ENCODE peak calls at places on chromosomes 6 and 20, in four cellular contexts. R is spleen, T is Peyer's patch, Z is uterus. Q is an unnamed sample. For H3K27me3, the result is how much of the 10 kb centered on the place peaks cover.

GRCh38 chr6:160421854-160422253 is 73.7 kb downstream of the SLC22A3 start:
- DNase-seq in R (no peak), T (no peak), Z (peak), Q (no peak)

GRCh38 chr6:46734867-46735719 is at the start of gene PLA2G7:
- DNase-seq in R (peak), T (no peak), Z (no peak), Q (no peak)

GRCh38 chr6:912871-913663 is 220.1 kb upstream of the EXOC2 start:
- DNase-seq in R (no peak), T (no peak), Z (no peak), Q (no peak)

GRCh38 chr20:31708839-31709534 is 13.7 kb downstream of the BCL2L1 start:
- DNase-seq in R (peak), T (no peak), Z (no peak), Q (no peak)

GRCh38 chr20:11249239-11249638 is 575.4 kb upstream of the JAG1 start:
- DNase-seq in R (no peak), T (no peak), Z (no peak), Q (no peak)

GRCh38 chr6:167093922-167094432 is 28.9 kb upstream of the CCR6 start:
- DNase-seq in R (peak), T (peak), Z (no peak), Q (no peak)

GRCh38 chr6:139027620-139028182 is 844 bp upstream of the ABRACL start:
- DNase-seq in R (no peak), T (peak), Z (no peak), Q (peak)

GRCh38 chr6:146598785-146599405 is at the start of gene ADGB:
- DNase-seq in R (peak), T (peak), Z (no peak), Q (peak)

GRCh38 chr6:166619912-166620311 is 7.1 kb downstream of the RPS6KA2 start:
- DNase-seq in R (no peak), T (peak), Z (peak), Q (no peak)

GRCh38 chr6:85278456-85279035 is 171.3 kb upstream of the NT5E start:
- DNase-seq in R (no peak), T (no peak), Z (no peak), Q (no peak)

GRCh38 chr6:81450180-81450579 is 302.3 kb downstream of the TENT5A start:
- DNase-seq in R (no peak), T (no peak), Z (no peak), Q (no peak)

GRCh38 chr20:61757678-61758555 is 307.8 kb downstream of the TAF4 start:
- DNase-seq in R (peak), T (peak), Z (no peak), Q (no peak)

GRCh38 chr20:59771506-59772372 is 161.7 kb downstream of the SYCP2 start:
- DNase-seq in R (no peak), T (peak), Z (no peak), Q (no peak)

GRCh38 chr6:158417760-158418098 is 105.5 kb downstream of the TULP4 start:
- DNase-seq in R (no peak), T (no peak), Z (no peak), Q (no peak)

GRCh38 chr6:32942555-32942954 is 1.7 kb upstream of the HLA-DMB start:
- DNase-seq in R (no peak), T (no peak), Z (no peak), Q (no peak)
- TF ChIP-seq POLR2A in R (no peak), T (no peak), Z (no peak), Q (no peak)

GRCh38 chr6:132734694-132735236 is 20.9 kb upstream of the VNN1 start:
- DNase-seq in R (no peak), T (no peak), Z (no peak), Q (no peak)
- TF ChIP-seq CTCF in R (no peak), T (no peak), Z (no peak), Q (peak)

DNA sequence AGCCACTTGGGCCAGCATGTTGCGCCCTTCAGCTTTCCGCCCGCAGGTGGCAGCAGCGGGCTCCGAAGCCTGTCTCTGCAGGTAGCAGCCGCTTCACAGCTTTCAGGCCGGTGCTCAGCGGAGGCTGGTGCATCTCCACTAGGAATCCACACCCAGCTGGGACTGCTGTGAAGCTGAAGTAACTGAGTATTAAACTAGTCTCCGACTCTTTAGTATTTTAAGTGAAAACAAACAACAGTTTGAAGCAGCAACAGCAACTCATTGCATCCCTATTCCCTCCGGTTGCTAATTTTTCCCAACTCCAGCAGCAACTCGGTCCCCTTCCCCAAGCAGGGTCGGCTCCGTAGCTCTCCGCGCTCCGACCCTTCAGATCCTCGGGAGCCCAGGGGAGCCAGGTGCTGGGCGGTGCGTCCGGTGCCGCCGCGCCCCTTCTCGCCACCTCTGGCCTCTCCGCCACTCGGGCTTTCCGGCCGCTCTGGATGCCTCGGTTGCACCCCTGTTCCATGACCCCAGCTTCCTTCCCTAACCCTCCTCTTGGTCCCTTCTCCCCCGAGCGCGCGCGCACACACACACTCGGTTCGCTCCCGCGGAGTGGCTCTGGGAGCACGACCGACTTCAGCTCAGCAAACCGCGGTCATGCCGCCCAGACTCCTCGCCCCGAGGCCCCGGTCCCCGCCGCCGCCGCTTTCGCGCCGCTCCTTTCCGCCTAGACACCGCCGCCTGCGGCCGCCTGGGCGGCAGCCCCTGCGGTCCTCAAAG is 789 bp upstream of the NKAIN2 start:
- DNase-seq in R (peak), T (peak), Z (peak), Q (peak)
- H3K27me3 ChIP-seq in R (half or more), T (under half), Z (under half), Q (under half)

GRCh38 chr20:49984426-49985153 is 1.8 kb downstream of the SNAI1 start:
- DNase-seq in R (no peak), T (no peak), Z (no peak), Q (no peak)
- TF ChIP-seq POLR2A in R (no peak), T (no peak), Z (no peak), Q (no peak)

DNA sequence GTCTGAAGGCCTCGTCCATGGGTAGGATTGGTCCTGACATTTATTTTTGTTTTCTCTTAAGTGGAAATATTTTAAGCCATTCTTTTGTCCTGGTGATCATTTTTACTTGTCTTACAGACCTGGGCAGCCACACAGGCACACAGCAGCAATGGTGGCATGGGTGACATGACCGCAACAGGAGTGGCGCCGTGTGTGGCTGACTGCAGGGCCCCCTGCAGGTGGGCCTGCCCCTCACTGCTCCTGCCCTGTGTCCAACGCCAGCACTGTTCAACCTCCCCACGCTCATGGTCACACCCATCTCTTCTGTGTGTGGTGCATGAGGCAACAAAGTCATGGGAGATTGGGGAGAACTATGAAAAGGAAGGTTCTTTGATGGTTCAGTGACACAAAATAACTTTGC is 151.9 kb downstream of the MYLK4 start:
- DNase-seq in R (no peak), T (no peak), Z (no peak), Q (no peak)
- TF ChIP-seq CTCF in R (no peak), T (no peak), Z (no peak), Q (no peak)